ENCODE peak calls at places on chromosomes 1 and 21, in eight cellular contexts. One of them, this sample, is unnamed.

GRCh38 chr1:186057086-186057485 is 318.0 kb downstream of the TPR start:
- DNase-seq in neural progenitor cell: no peak
- DNase-seq in SK-N-SH: no peak
- DNase-seq in GM23338: no peak
- DNase-seq in MM.1S: peak
- DNase-seq in PC-3: no peak
- DNase-seq in hepatocyte: no peak
- DNase-seq in HCT116: no peak
- DNase-seq in this sample: no peak

GRCh38 chr1:49626474-49626873 is 397.3 kb downstream of the AGBL4 start:
- DNase-seq in neural progenitor cell: no peak
- DNase-seq in SK-N-SH: no peak
- DNase-seq in GM23338: no peak
- DNase-seq in MM.1S: no peak
- DNase-seq in PC-3: peak
- DNase-seq in hepatocyte: no peak
- DNase-seq in HCT116: no peak
- DNase-seq in this sample: no peak

GRCh38 chr1:56970280-56970679 is 4.5 kb upstream of the C8B start:
- DNase-seq in neural progenitor cell: no peak
- DNase-seq in SK-N-SH: no peak
- DNase-seq in GM23338: no peak
- DNase-seq in MM.1S: no peak
- DNase-seq in PC-3: no peak
- DNase-seq in hepatocyte: no peak
- DNase-seq in HCT116: no peak
- DNase-seq in this sample: no peak

GRCh38 chr1:34736711-34737110 is 18.1 kb upstream of the GJB5 start:
- DNase-seq in neural progenitor cell: no peak
- DNase-seq in SK-N-SH: no peak
- DNase-seq in GM23338: no peak
- DNase-seq in MM.1S: no peak
- DNase-seq in PC-3: no peak
- DNase-seq in hepatocyte: no peak
- DNase-seq in HCT116: no peak
- DNase-seq in this sample: no peak

GRCh38 chr1:77571642-77572041 is 110.8 kb downstream of the ZZZ3 start:
- DNase-seq in neural progenitor cell: no peak
- DNase-seq in SK-N-SH: no peak
- DNase-seq in GM23338: no peak
- DNase-seq in MM.1S: no peak
- DNase-seq in PC-3: no peak
- DNase-seq in hepatocyte: no peak
- DNase-seq in HCT116: no peak
- DNase-seq in this sample: no peak

GRCh38 chr1:199087081-199087614 is 448.3 kb downstream of the PTPRC start:
- DNase-seq in neural progenitor cell: no peak
- DNase-seq in SK-N-SH: no peak
- DNase-seq in GM23338: no peak
- DNase-seq in MM.1S: no peak
- DNase-seq in PC-3: no peak
- DNase-seq in hepatocyte: no peak
- DNase-seq in HCT116: no peak
- DNase-seq in this sample: no peak

GRCh38 chr1:20732071-20732587 is 374 bp downstream of the SH2D5 start:
- DNase-seq in neural progenitor cell: peak
- DNase-seq in SK-N-SH: peak
- DNase-seq in GM23338: peak
- DNase-seq in MM.1S: peak
- DNase-seq in PC-3: peak
- DNase-seq in hepatocyte: peak
- DNase-seq in HCT116: no peak
- DNase-seq in this sample: peak

GRCh38 chr1:165287781-165288180 is 68.7 kb downstream of the LMX1A start:
- DNase-seq in neural progenitor cell: no peak
- DNase-seq in SK-N-SH: no peak
- DNase-seq in GM23338: no peak
- DNase-seq in MM.1S: no peak
- DNase-seq in PC-3: no peak
- DNase-seq in hepatocyte: no peak
- DNase-seq in HCT116: no peak
- DNase-seq in this sample: no peak

GRCh38 chr1:162381383-162381782 is at the start of gene C1orf226:
- DNase-seq in neural progenitor cell: no peak
- DNase-seq in SK-N-SH: no peak
- DNase-seq in GM23338: no peak
- DNase-seq in MM.1S: no peak
- DNase-seq in PC-3: peak
- DNase-seq in hepatocyte: peak
- DNase-seq in HCT116: peak
- DNase-seq in this sample: peak

GRCh38 chr1:15068997-15069396 is 84.5 kb upstream of the TMEM51 start:
- DNase-seq in neural progenitor cell: no peak
- DNase-seq in SK-N-SH: no peak
- DNase-seq in GM23338: no peak
- DNase-seq in MM.1S: no peak
- DNase-seq in PC-3: no peak
- DNase-seq in hepatocyte: no peak
- DNase-seq in HCT116: no peak
- DNase-seq in this sample: no peak

GRCh38 chr1:30780409-30780808 is 22.8 kb upstream of the LAPTM5 start:
- DNase-seq in neural progenitor cell: no peak
- DNase-seq in SK-N-SH: no peak
- DNase-seq in GM23338: no peak
- DNase-seq in MM.1S: no peak
- DNase-seq in PC-3: no peak
- DNase-seq in hepatocyte: no peak
- DNase-seq in HCT116: no peak
- DNase-seq in this sample: no peak

GRCh38 chr1:42479621-42480020 is 16.5 kb downstream of the CCDC30 start:
- DNase-seq in neural progenitor cell: peak
- DNase-seq in SK-N-SH: no peak
- DNase-seq in GM23338: peak
- DNase-seq in MM.1S: no peak
- DNase-seq in PC-3: peak
- DNase-seq in hepatocyte: no peak
- DNase-seq in HCT116: no peak
- DNase-seq in this sample: peak

GRCh38 chr21:42840411-42841155 is 38.8 kb downstream of the WDR4 start:
- DNase-seq in neural progenitor cell: no peak
- DNase-seq in SK-N-SH: no peak
- DNase-seq in GM23338: no peak
- DNase-seq in MM.1S: no peak
- DNase-seq in PC-3: no peak
- DNase-seq in hepatocyte: no peak
- DNase-seq in HCT116: no peak
- DNase-seq in this sample: no peak

GRCh38 chr21:33384851-33385331 is 18.3 kb upstream of the IFNGR2 start:
- DNase-seq in neural progenitor cell: no peak
- DNase-seq in SK-N-SH: no peak
- DNase-seq in GM23338: no peak
- DNase-seq in MM.1S: no peak
- DNase-seq in PC-3: no peak
- DNase-seq in hepatocyte: no peak
- DNase-seq in HCT116: no peak
- DNase-seq in this sample: no peak

GRCh38 chr1:7218210-7218832 is 433.1 kb downstream of the CAMTA1 start:
- DNase-seq in neural progenitor cell: peak
- DNase-seq in SK-N-SH: peak
- DNase-seq in GM23338: peak
- DNase-seq in MM.1S: peak
- DNase-seq in PC-3: peak
- DNase-seq in hepatocyte: peak
- DNase-seq in HCT116: peak
- DNase-seq in this sample: peak

GRCh38 chr1:116377564-116378529 is 4.8 kb downstream of the ATP1A1 start:
- DNase-seq in neural progenitor cell: no peak
- DNase-seq in SK-N-SH: peak
- DNase-seq in GM23338: no peak
- DNase-seq in MM.1S: no peak
- DNase-seq in PC-3: peak
- DNase-seq in hepatocyte: peak
- DNase-seq in HCT116: no peak
- DNase-seq in this sample: peak

GRCh38 chr1:34982820-34983376 is 2.2 kb downstream of the TMEM35B start:
- DNase-seq in neural progenitor cell: no peak
- DNase-seq in SK-N-SH: no peak
- DNase-seq in GM23338: no peak
- DNase-seq in MM.1S: no peak
- DNase-seq in PC-3: no peak
- DNase-seq in hepatocyte: no peak
- DNase-seq in HCT116: no peak
- DNase-seq in this sample: no peak

DNA sequence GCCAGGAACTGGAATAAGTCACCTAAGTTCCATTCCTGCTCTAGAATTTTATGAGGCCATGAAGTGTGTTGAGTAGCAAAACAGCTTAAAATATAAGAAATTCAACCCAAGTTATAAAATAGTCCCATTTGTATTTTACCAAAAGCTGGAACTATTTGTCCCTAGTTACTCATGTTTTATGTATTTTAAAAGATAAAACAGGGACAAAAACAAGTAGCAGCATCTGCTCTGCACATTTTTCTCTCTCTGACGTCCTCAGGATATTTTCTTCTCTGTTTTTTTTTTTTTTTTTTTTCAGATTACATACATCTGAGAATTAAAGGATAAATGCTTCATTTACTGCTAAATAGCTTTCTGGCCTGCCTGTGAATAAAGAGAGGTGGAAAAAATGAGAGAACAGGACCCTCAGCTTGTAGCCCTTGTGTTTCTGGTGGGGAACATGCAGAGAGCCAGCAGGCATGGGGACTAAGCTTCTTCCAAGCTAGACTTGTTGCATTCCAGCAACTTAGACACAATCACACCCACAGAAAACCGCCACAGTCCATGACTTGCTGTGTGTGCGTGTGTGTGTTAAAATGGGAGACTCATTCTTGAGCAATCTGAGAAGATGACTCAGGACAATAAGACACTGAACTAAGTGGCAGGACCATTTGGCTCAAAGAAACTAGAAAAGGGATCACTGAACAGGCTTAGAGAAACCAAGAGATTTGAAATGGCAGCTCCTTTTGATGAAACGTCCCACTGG is 77.8 kb downstream of the HLX start:
- DNase-seq in neural progenitor cell: peak
- DNase-seq in SK-N-SH: no peak
- DNase-seq in GM23338: no peak
- DNase-seq in MM.1S: no peak
- DNase-seq in PC-3: peak
- DNase-seq in hepatocyte: peak
- DNase-seq in HCT116: no peak
- DNase-seq in this sample: peak
- H3K27ac ChIP-seq in neural progenitor cell: no peak
- H3K27ac ChIP-seq in SK-N-SH: peak
- H3K27ac ChIP-seq in GM23338: no peak
- H3K27ac ChIP-seq in MM.1S: no peak
- H3K27ac ChIP-seq in PC-3: peak
- H3K27ac ChIP-seq in hepatocyte: peak
- H3K27ac ChIP-seq in HCT116: no peak
- H3K27ac ChIP-seq in this sample: peak

DNA sequence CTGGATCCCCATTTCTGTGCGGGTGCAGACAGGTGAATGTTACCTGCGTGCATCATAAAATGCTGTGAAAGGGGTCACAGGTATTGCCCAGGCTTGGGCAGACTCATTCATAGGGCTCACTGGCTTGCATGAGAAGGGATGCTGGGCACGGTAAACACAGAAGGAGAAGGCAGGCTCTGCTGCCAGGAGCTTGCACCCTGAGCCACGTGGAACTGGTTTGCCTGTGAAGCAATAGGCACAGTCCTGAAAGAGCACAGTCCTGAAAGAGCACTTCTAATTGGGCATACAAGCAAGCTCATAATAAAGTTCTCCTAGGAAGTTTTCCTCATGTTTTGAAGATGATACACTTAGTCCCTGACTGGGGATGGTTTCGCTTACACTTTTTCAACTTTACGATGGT is 40.9 kb downstream of the GALNT2 start:
- DNase-seq in neural progenitor cell: no peak
- DNase-seq in SK-N-SH: no peak
- DNase-seq in GM23338: no peak
- DNase-seq in MM.1S: no peak
- DNase-seq in PC-3: no peak
- DNase-seq in hepatocyte: no peak
- DNase-seq in HCT116: no peak
- DNase-seq in this sample: no peak
- H3K4me2 ChIP-seq in neural progenitor cell: no peak
- H3K4me2 ChIP-seq in SK-N-SH: no peak
- H3K4me2 ChIP-seq in GM23338: no peak
- H3K4me2 ChIP-seq in MM.1S: no peak
- H3K4me2 ChIP-seq in PC-3: no peak
- H3K4me2 ChIP-seq in hepatocyte: no peak
- H3K4me2 ChIP-seq in HCT116: no peak
- H3K4me2 ChIP-seq in this sample: no peak

GRCh38 chr1:156625436-156626078 is 6.3 kb downstream of the HAPLN2 start:
- DNase-seq in neural progenitor cell: peak
- DNase-seq in SK-N-SH: peak
- DNase-seq in GM23338: peak
- DNase-seq in MM.1S: peak
- DNase-seq in PC-3: peak
- DNase-seq in hepatocyte: peak
- DNase-seq in HCT116: no peak
- DNase-seq in this sample: peak
- TF ChIP-seq EZH2phosphoT487 in neural progenitor cell: peak
- TF ChIP-seq EZH2phosphoT487 in SK-N-SH: peak
- TF ChIP-seq EZH2phosphoT487 in GM23338: no peak
- TF ChIP-seq EZH2phosphoT487 in MM.1S: no peak
- TF ChIP-seq EZH2phosphoT487 in PC-3: peak
- TF ChIP-seq EZH2phosphoT487 in hepatocyte: no peak
- TF ChIP-seq EZH2phosphoT487 in HCT116: no peak
- TF ChIP-seq EZH2phosphoT487 in this sample: no peak

GRCh38 chr1:93677729-93678128 is 3.9 kb downstream of the BCAR3 start:
- DNase-seq in neural progenitor cell: no peak
- DNase-seq in SK-N-SH: no peak
- DNase-seq in GM23338: no peak
- DNase-seq in MM.1S: no peak
- DNase-seq in PC-3: no peak
- DNase-seq in hepatocyte: no peak
- DNase-seq in HCT116: no peak
- DNase-seq in this sample: no peak
- H3K27ac ChIP-seq in neural progenitor cell: no peak
- H3K27ac ChIP-seq in SK-N-SH: no peak
- H3K27ac ChIP-seq in GM23338: no peak
- H3K27ac ChIP-seq in MM.1S: no peak
- H3K27ac ChIP-seq in PC-3: peak
- H3K27ac ChIP-seq in hepatocyte: no peak
- H3K27ac ChIP-seq in HCT116: no peak
- H3K27ac ChIP-seq in this sample: no peak

This sample was measured in GM23248.